ENCODE peak calls at places on chromosomes 2 and 18, in four cellular contexts. One of them, this sample, is unnamed.

GRCh38 chr2:131966256-131966655 is 195.5 kb downstream of the ANKRD30BL start:
- DNase-seq in RWPE1: no peak
- DNase-seq in left ventricle myocardium inferior: no peak
- DNase-seq in CD4-positive, alpha-beta T cell: no peak
- DNase-seq in this sample: no peak

GRCh38 chr18:8794133-8794986 is 89.0 kb downstream of the MTCL1 start:
- DNase-seq in RWPE1: peak
- DNase-seq in left ventricle myocardium inferior: no peak
- DNase-seq in CD4-positive, alpha-beta T cell: no peak
- DNase-seq in this sample: no peak

GRCh38 chr2:16617282-16618266 is 48.1 kb downstream of the CYRIA start:
- DNase-seq in RWPE1: peak
- DNase-seq in left ventricle myocardium inferior: no peak
- DNase-seq in CD4-positive, alpha-beta T cell: no peak
- DNase-seq in this sample: no peak

GRCh38 chr2:199309973-199310372 is 147.8 kb downstream of the SATB2 start:
- DNase-seq in RWPE1: no peak
- DNase-seq in left ventricle myocardium inferior: no peak
- DNase-seq in CD4-positive, alpha-beta T cell: no peak
- DNase-seq in this sample: no peak

GRCh38 chr2:23489471-23490400 is 104.8 kb downstream of the KLHL29 start:
- DNase-seq in RWPE1: no peak
- DNase-seq in left ventricle myocardium inferior: no peak
- DNase-seq in CD4-positive, alpha-beta T cell: no peak
- DNase-seq in this sample: no peak

GRCh38 chr18:37567994-37568359 is 2.4 kb upstream of the CELF4 start:
- DNase-seq in RWPE1: no peak
- DNase-seq in left ventricle myocardium inferior: no peak
- DNase-seq in CD4-positive, alpha-beta T cell: no peak
- DNase-seq in this sample: no peak

GRCh38 chr2:287471-287885 is 413 bp downstream of the ALKAL2 start:
- DNase-seq in RWPE1: no peak
- DNase-seq in left ventricle myocardium inferior: no peak
- DNase-seq in CD4-positive, alpha-beta T cell: no peak
- DNase-seq in this sample: no peak

GRCh38 chr2:226673314-226673723 is 126.3 kb downstream of the IRS1 start:
- DNase-seq in RWPE1: peak
- DNase-seq in left ventricle myocardium inferior: no peak
- DNase-seq in CD4-positive, alpha-beta T cell: no peak
- DNase-seq in this sample: no peak

GRCh38 chr2:8676915-8677645 is 4.8 kb upstream of the ID2 start:
- DNase-seq in RWPE1: no peak
- DNase-seq in left ventricle myocardium inferior: no peak
- DNase-seq in CD4-positive, alpha-beta T cell: no peak
- DNase-seq in this sample: no peak

GRCh38 chr2:181682026-181682789 is 1.9 kb upstream of the NEUROD1 start:
- DNase-seq in RWPE1: no peak
- DNase-seq in left ventricle myocardium inferior: no peak
- DNase-seq in CD4-positive, alpha-beta T cell: no peak
- DNase-seq in this sample: no peak

GRCh38 chr2:68653538-68653982 is 10.2 kb downstream of the PROKR1 start:
- DNase-seq in RWPE1: peak
- DNase-seq in left ventricle myocardium inferior: no peak
- DNase-seq in CD4-positive, alpha-beta T cell: no peak
- DNase-seq in this sample: no peak

GRCh38 chr2:10335046-10335840 is 32.5 kb downstream of the HPCAL1 start:
- DNase-seq in RWPE1: no peak
- DNase-seq in left ventricle myocardium inferior: no peak
- DNase-seq in CD4-positive, alpha-beta T cell: no peak
- DNase-seq in this sample: no peak

GRCh38 chr18:57792741-57793629 is 10.1 kb downstream of the ATP8B1 start:
- DNase-seq in RWPE1: no peak
- DNase-seq in left ventricle myocardium inferior: no peak
- DNase-seq in CD4-positive, alpha-beta T cell: no peak
- DNase-seq in this sample: no peak

GRCh38 chr2:60480089-60480773 is 73.2 kb downstream of the BCL11A start:
- DNase-seq in RWPE1: no peak
- DNase-seq in left ventricle myocardium inferior: no peak
- DNase-seq in CD4-positive, alpha-beta T cell: no peak
- DNase-seq in this sample: no peak

GRCh38 chr2:97011977-97012569 is 25.7 kb upstream of the FAM178B start:
- DNase-seq in RWPE1: peak
- DNase-seq in left ventricle myocardium inferior: no peak
- DNase-seq in CD4-positive, alpha-beta T cell: no peak
- DNase-seq in this sample: no peak

GRCh38 chr2:239109041-239109915 is 261.4 kb downstream of the TWIST2 start:
- DNase-seq in RWPE1: peak
- DNase-seq in left ventricle myocardium inferior: peak
- DNase-seq in CD4-positive, alpha-beta T cell: no peak
- DNase-seq in this sample: no peak

GRCh38 chr2:233118601-233119000 is 58.5 kb downstream of the INPP5D start:
- DNase-seq in RWPE1: no peak
- DNase-seq in left ventricle myocardium inferior: no peak
- DNase-seq in CD4-positive, alpha-beta T cell: no peak
- DNase-seq in this sample: no peak

GRCh38 chr2:15412309-15412708 is 148.8 kb downstream of the NBAS start:
- DNase-seq in RWPE1: no peak
- DNase-seq in left ventricle myocardium inferior: no peak
- DNase-seq in CD4-positive, alpha-beta T cell: no peak
- DNase-seq in this sample: no peak

GRCh38 chr2:134142341-134142738 is 111.5 kb upstream of the MGAT5 start:
- DNase-seq in RWPE1: no peak
- DNase-seq in left ventricle myocardium inferior: no peak
- DNase-seq in CD4-positive, alpha-beta T cell: no peak
- DNase-seq in this sample: no peak

GRCh38 chr2:218074031-218074430 is 5.0 kb downstream of the RUFY4 start:
- DNase-seq in RWPE1: no peak
- DNase-seq in left ventricle myocardium inferior: no peak
- DNase-seq in CD4-positive, alpha-beta T cell: no peak
- DNase-seq in this sample: no peak

GRCh38 chr2:163717474-163717873 is 18.3 kb downstream of the FIGN start:
- DNase-seq in RWPE1: no peak
- DNase-seq in left ventricle myocardium inferior: no peak
- DNase-seq in CD4-positive, alpha-beta T cell: no peak
- DNase-seq in this sample: no peak

GRCh38 chr2:53727921-53728320 is 39.7 kb upstream of the CHAC2 start:
- DNase-seq in RWPE1: no peak
- DNase-seq in left ventricle myocardium inferior: no peak
- DNase-seq in CD4-positive, alpha-beta T cell: no peak
- DNase-seq in this sample: no peak

DNA sequence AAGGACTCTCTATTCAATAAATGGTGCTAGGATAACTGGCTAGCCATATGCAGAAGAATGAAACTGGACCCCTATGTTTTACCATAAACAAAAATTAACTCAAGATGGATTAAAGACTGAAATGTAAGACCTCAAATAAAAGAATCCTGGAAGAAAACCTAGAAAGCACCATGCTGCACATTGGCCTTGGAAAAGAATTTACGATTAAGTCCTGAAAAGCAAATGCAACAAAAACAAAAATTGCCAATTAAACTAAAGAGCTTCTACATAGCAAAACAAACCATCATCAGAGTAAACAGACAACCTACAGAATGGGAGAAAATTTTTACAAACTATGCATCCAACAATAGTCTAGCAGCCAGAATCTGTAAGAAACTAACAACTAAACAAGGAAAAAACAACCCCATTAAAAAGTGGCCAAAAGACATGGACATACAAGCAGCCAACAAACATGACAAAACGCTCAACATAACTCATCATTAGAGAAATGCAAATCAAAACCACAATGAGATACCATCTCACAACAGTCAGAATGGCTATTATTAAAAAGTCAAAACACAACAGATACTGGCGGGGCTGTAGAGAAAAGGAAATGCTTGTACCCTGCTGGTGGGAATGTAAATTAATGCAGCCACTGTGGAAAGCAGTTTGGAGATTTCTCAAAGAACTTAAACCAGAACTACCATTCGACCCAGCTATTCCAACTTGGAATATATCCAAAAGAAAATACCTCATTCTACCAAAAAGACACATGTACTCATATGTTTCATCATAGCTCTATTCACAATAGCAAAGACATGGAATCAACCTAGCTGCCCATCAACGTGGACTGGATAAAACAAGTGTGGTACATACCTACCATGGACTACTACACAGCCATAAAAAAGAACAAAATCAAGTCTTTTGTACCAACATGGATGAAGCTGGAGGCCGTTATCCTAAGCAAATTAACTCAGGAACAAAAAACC is 30.6 kb downstream of the SEPTIN10 start:
- DNase-seq in RWPE1: no peak
- DNase-seq in left ventricle myocardium inferior: no peak
- DNase-seq in CD4-positive, alpha-beta T cell: no peak
- DNase-seq in this sample: no peak
- TF ChIP-seq CTCF in RWPE1: no peak
- TF ChIP-seq CTCF in left ventricle myocardium inferior: no peak
- TF ChIP-seq CTCF in CD4-positive, alpha-beta T cell: no peak
- TF ChIP-seq CTCF in this sample: no peak

GRCh38 chr2:11465110-11465484 is 864 bp downstream of the E2F6 start:
- DNase-seq in RWPE1: no peak
- DNase-seq in left ventricle myocardium inferior: no peak
- DNase-seq in CD4-positive, alpha-beta T cell: no peak
- DNase-seq in this sample: no peak
- H3K27ac ChIP-seq in RWPE1: peak
- H3K27ac ChIP-seq in left ventricle myocardium inferior: peak
- H3K27ac ChIP-seq in CD4-positive, alpha-beta T cell: no peak
- H3K27ac ChIP-seq in this sample: peak

GRCh38 chr2:176873403-176873802 is 339.2 kb upstream of the HNRNPA3 start:
- DNase-seq in RWPE1: no peak
- DNase-seq in left ventricle myocardium inferior: no peak
- DNase-seq in CD4-positive, alpha-beta T cell: no peak
- DNase-seq in this sample: no peak
- TF ChIP-seq CTCF in RWPE1: no peak
- TF ChIP-seq CTCF in left ventricle myocardium inferior: no peak
- TF ChIP-seq CTCF in CD4-positive, alpha-beta T cell: no peak
- TF ChIP-seq CTCF in this sample: no peak

GRCh38 chr18:50938912-50939311 is 28.9 kb upstream of the ELAC1 start:
- DNase-seq in RWPE1: no peak
- DNase-seq in left ventricle myocardium inferior: no peak
- DNase-seq in CD4-positive, alpha-beta T cell: no peak
- DNase-seq in this sample: no peak

GRCh38 chr18:50937183-50937582 is 30.7 kb upstream of the ELAC1 start:
- DNase-seq in RWPE1: no peak
- DNase-seq in left ventricle myocardium inferior: no peak
- DNase-seq in CD4-positive, alpha-beta T cell: no peak
- DNase-seq in this sample: no peak

GRCh38 chr18:50934545-50935211 is 33.2 kb upstream of the ELAC1 start:
- DNase-seq in RWPE1: no peak
- DNase-seq in left ventricle myocardium inferior: no peak
- DNase-seq in CD4-positive, alpha-beta T cell: no peak
- DNase-seq in this sample: no peak

GRCh38 chr18:50928551-50928950 is 39.3 kb upstream of the ELAC1 start:
- DNase-seq in RWPE1: no peak
- DNase-seq in left ventricle myocardium inferior: no peak
- DNase-seq in CD4-positive, alpha-beta T cell: no peak
- DNase-seq in this sample: no peak

DNA sequence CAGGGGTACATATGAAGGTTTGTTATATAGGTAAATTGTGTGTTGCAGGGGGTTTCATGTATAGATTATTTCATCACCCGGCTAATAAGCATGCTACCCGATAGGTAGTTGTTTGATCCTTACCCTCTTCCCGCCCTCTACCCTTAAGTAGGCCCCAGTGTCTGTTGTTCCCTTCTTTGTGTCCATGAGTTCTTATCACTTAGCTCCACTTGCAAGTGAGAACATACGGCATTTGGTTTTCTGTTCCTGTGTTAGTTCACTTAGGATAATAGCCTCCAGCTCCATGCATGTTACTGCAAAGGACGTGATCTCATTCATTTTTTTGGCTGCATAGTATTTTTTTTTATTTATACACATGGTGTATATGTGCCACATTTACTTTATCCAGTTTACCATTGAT is 34.2 kb upstream of the ELAC1 start:
- DNase-seq in RWPE1: no peak
- DNase-seq in left ventricle myocardium inferior: no peak
- DNase-seq in CD4-positive, alpha-beta T cell: no peak
- DNase-seq in this sample: no peak
- H3K27ac ChIP-seq in RWPE1: no peak
- H3K27ac ChIP-seq in left ventricle myocardium inferior: no peak
- H3K27ac ChIP-seq in CD4-positive, alpha-beta T cell: no peak
- H3K27ac ChIP-seq in this sample: no peak

DNA sequence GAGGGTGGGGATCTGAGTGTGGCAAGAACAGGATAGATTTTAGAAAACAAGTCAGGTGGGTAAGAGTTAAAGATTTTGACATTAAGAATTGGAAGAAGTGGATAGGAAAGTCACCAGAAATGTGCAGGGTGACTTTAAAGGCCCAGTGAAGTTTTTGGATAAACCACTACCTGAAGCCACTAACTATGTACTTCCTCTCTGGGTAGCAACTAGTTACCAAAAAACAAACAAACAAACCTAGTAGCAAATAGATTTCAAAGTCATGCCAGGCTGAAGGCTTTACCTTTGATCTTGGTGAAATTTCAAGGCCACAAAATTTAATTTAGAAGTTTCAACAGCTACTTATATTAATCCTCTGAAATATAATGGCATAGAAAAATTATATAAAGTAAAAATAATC is 42.5 kb downstream of the PSMA8 start:
- DNase-seq in RWPE1: no peak
- DNase-seq in left ventricle myocardium inferior: no peak
- DNase-seq in CD4-positive, alpha-beta T cell: no peak
- DNase-seq in this sample: no peak
- TF ChIP-seq CTCF in RWPE1: no peak
- TF ChIP-seq CTCF in left ventricle myocardium inferior: no peak
- TF ChIP-seq CTCF in CD4-positive, alpha-beta T cell: no peak
- TF ChIP-seq CTCF in this sample: no peak

This sample was measured in lung.